ENCODE peak calls at places on chromosomes 12 and 14, in ten cellular contexts. G, J, R, E, V, X, W, Q, A and D are unnamed samples.

GRCh38 chr14:42930058-42930457 is 1323.4 kb downstream of the LRFN5 start:
- DNase-seq in R (no peak), W (peak), E (no peak), J (no peak), A (no peak), Q (no peak), X (no peak), V (no peak), G (peak), D (peak)

GRCh38 chr12:24839268-24839791 is 109.6 kb downstream of the BCAT1 start:
- DNase-seq in X (no peak), J (no peak), Q (no peak), A (peak), V (no peak), E (no peak), G (peak), R (no peak), W (no peak), D (no peak)

GRCh38 chr12:79378496-79378895 is 312.3 kb downstream of the PAWR start:
- DNase-seq in X (no peak), E (no peak), V (no peak), G (peak), R (no peak), Q (no peak), A (no peak), W (peak), J (no peak), D (no peak)

GRCh38 chr14:32109676-32110075 is 32.6 kb downstream of the ARHGAP5 start:
- DNase-seq in W (peak), V (no peak), G (peak), X (no peak), Q (no peak), E (no peak), J (no peak), R (no peak), A (peak), D (peak)

GRCh38 chr12:109357032-109357431 is 9.3 kb downstream of the MYO1H start:
- DNase-seq in A (no peak), Q (no peak), E (no peak), V (no peak), J (no peak), W (no peak), X (no peak), R (no peak), G (no peak), D (no peak)

GRCh38 chr14:104436047-104436531 is 143.5 kb upstream of the C14orf180 start:
- DNase-seq in Q (peak), V (no peak), G (peak), E (peak), A (no peak), W (peak), R (peak), X (peak), J (no peak), D (no peak)

GRCh38 chr14:30295980-30296379 is 263.0 kb upstream of the G2E3 start:
- DNase-seq in X (no peak), J (no peak), Q (no peak), A (no peak), V (no peak), W (no peak), R (no peak), E (no peak), G (no peak), D (no peak)

GRCh38 chr12:50533203-50533584 is 28.4 kb downstream of the DIP2B start:
- DNase-seq in X (no peak), A (no peak), J (no peak), V (no peak), G (peak), Q (no peak), R (no peak), E (no peak), W (no peak), D (no peak)

GRCh38 chr12:24960222-24960855 is 11.4 kb upstream of the BCAT1 start:
- DNase-seq in W (peak), J (no peak), A (peak), Q (no peak), E (no peak), X (no peak), R (no peak), G (peak), V (peak), D (no peak)

GRCh38 chr12:52151859-52152783 is 39.7 kb downstream of the KRT80 start:
- DNase-seq in W (peak), Q (peak), A (peak), V (no peak), E (peak), J (peak), X (peak), R (peak), G (peak), D (no peak)

GRCh38 chr14:69002069-69002468 is 23.0 kb upstream of the ACTN1 start:
- DNase-seq in V (no peak), Q (no peak), E (no peak), X (no peak), R (no peak), G (peak), J (peak), A (no peak), W (no peak), D (no peak)

GRCh38 chr14:93655078-93655750 is 133.1 kb downstream of the PRIMA1 start:
- DNase-seq in J (no peak), G (peak), R (no peak), A (no peak), X (no peak), Q (peak), E (no peak), W (peak), V (peak), D (peak)

GRCh38 chr12:129949652-129950051 is 45.8 kb upstream of the TMEM132D start:
- DNase-seq in W (no peak), X (no peak), Q (no peak), J (no peak), A (no peak), G (no peak), E (no peak), V (no peak), R (no peak), D (no peak)

GRCh38 chr12:32502693-32503510 is 103.5 kb downstream of the FGD4 start:
- DNase-seq in R (peak), A (peak), X (no peak), Q (no peak), V (peak), W (peak), E (no peak), G (peak), J (no peak), D (no peak)

GRCh38 chr12:132610051-132610759 is at the start of gene LRCOL1:
- DNase-seq in X (no peak), W (peak), G (peak), J (no peak), V (peak), Q (peak), E (peak), A (peak), R (peak), D (no peak)

GRCh38 chr12:3366451-3367155 is 124.4 kb upstream of the PRMT8 start:
- DNase-seq in G (no peak), R (no peak), E (no peak), A (no peak), V (no peak), J (no peak), X (no peak), Q (peak), W (no peak), D (no peak)

GRCh38 chr12:105820407-105821140 is 318.2 kb downstream of the NUAK1 start:
- DNase-seq in X (peak), A (peak), E (peak), G (peak), R (peak), J (no peak), V (peak), W (peak), Q (no peak), D (no peak)

GRCh38 chr14:32382704-32383103 is 53.6 kb downstream of the AKAP6 start:
- DNase-seq in E (no peak), G (peak), A (no peak), W (peak), X (no peak), V (peak), Q (peak), R (no peak), J (peak), D (peak)

GRCh38 chr14:93941293-93941910 is 14.3 kb downstream of the FAM181A start:
- DNase-seq in R (no peak), V (no peak), J (peak), Q (no peak), G (peak), X (no peak), W (peak), E (no peak), A (peak), D (peak)

GRCh38 chr12:64893961-64894360 is 69.5 kb downstream of the TBC1D30 start:
- DNase-seq in X (no peak), E (no peak), V (no peak), J (no peak), W (peak), A (peak), R (no peak), Q (no peak), G (peak), D (no peak)

GRCh38 chr12:30067156-30067555 is 283.4 kb upstream of the TMTC1 start:
- DNase-seq in X (no peak), R (no peak), W (peak), G (peak), E (no peak), Q (no peak), A (peak), V (no peak), J (no peak), D (no peak)

GRCh38 chr14:73850940-73851339 is 691 bp upstream of the PTGR2 start:
- DNase-seq in V (no peak), R (no peak), E (no peak), X (no peak), G (no peak), J (peak), A (no peak), Q (no peak), W (no peak), D (no peak)

GRCh38 chr14:100234511-100234910 is 4.4 kb upstream of the YY1 start:
- DNase-seq in J (no peak), E (no peak), V (no peak), X (no peak), W (no peak), A (no peak), R (no peak), G (no peak), Q (no peak), D (no peak)

DNA sequence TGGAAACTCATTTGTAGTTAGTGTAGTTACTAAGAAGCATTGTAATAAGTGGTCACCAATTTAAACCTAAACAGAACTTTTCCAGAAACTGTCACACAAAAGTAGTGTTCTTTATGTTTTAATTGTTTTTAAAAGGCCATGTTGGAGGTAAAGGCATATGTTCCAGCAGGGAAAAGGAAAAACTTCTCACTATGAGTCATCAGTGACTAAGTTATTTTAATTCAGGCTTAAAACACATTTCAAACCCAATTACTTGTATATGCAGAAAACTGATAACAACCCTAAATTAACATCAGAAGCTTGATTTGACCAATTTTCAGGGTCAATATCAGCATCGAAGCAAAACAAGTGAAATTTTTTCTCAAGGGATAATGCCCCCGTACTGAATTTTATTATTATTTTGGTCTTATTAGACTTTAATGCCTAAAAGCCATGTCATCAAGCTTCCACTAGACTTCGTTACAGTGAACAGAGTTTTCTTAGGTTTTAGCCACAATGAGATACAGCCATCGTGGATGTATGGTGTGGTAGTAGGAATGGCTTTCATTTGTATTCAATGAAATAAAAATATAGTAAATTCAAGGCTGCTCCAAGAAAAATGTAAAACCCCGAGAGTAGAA is 11.8 kb downstream of the TAOK3 start:
- DNase-seq in A (peak), R (no peak), J (no peak), E (no peak), Q (no peak), W (peak), G (peak), V (no peak), X (no peak), D (no peak)
- H3K4me3 ChIP-seq in A (no peak), R (no peak), J (no peak), E (no peak), Q (peak), W (no peak), G (no peak), V (no peak), X (no peak), D (no peak)

GRCh38 chr14:82872494-82872893 is 1338.8 kb upstream of the SEL1L start:
- DNase-seq in X (no peak), V (no peak), R (no peak), G (no peak), J (no peak), E (no peak), Q (peak), A (no peak), W (no peak), D (no peak)
- TF ChIP-seq CTCF in X (no peak), V (no peak), R (no peak), G (no peak), J (peak), E (no peak), Q (peak), A (no peak), W (no peak), D (no peak)

GRCh38 chr14:102182901-102183619 is 43.4 kb downstream of the WDR20 start:
- DNase-seq in R (no peak), X (no peak), J (no peak), V (no peak), Q (no peak), W (peak), G (peak), E (no peak), A (no peak), D (no peak)

GRCh38 chr14:102181187-102181586 is 41.5 kb downstream of the WDR20 start:
- DNase-seq in E (no peak), J (no peak), W (no peak), V (no peak), Q (no peak), X (no peak), R (no peak), G (no peak), A (no peak), D (no peak)

GRCh38 chr14:102183922-102184677 is 44.4 kb downstream of the WDR20 start:
- DNase-seq in X (no peak), V (no peak), A (no peak), J (no peak), Q (no peak), G (no peak), E (no peak), R (no peak), W (no peak), D (no peak)

GRCh38 chr14:102182190-102182589 is 42.5 kb downstream of the WDR20 start:
- DNase-seq in R (no peak), Q (no peak), X (no peak), W (peak), G (peak), E (no peak), V (no peak), A (peak), J (peak), D (peak)

DNA sequence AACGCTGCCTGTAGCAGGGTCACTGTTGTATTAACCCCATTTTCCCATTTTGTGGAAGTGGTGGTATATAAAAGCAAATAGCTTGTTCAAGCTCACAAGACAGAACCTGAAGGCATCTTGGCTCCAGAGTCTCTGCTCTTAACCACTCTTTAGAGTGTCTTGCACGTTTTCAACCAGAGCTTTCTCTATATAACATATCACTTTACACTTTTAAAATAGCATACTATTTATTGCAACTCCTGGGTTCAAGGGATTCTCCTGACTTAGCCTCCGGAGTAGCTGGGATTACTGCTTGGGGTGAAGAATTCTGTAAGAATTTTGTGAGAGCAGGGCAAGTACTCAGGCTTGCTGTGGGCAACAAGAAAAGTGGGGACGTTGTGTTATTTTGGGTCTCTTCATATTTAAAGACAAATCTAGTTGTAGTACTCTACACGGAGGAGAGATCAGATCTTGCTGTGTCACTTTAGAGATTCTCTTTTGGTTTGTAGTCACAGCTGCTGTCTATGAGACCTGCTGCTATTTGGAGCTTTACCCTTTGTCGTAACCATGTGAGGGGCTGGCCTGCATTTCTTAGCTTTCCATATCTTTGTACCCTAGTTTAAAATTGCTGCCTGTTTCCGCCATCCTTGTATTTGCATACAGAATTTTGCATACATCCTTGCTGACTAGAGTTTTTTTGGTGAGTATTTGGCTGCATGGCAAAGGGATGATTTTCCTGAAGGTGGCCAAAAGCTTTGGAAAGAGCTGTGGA is 40.7 kb downstream of the WDR20 start:
- DNase-seq in V (no peak), G (no peak), J (no peak), E (no peak), A (no peak), R (no peak), W (no peak), Q (no peak), X (no peak), D (no peak)
- H3K4me3 ChIP-seq in V (no peak), G (no peak), J (no peak), E (no peak), A (no peak), R (peak), W (no peak), Q (no peak), X (no peak), D (no peak)

GRCh38 chr14:102196008-102196407 is 56.3 kb downstream of the WDR20 start:
- DNase-seq in V (no peak), G (no peak), W (no peak), E (no peak), X (no peak), A (no peak), J (no peak), R (no peak), Q (no peak), D (no peak)
- TF ChIP-seq CTCF in V (no peak), G (no peak), W (no peak), E (no peak), X (no peak), A (no peak), J (no peak), R (no peak), Q (no peak), D (no peak)

DNA sequence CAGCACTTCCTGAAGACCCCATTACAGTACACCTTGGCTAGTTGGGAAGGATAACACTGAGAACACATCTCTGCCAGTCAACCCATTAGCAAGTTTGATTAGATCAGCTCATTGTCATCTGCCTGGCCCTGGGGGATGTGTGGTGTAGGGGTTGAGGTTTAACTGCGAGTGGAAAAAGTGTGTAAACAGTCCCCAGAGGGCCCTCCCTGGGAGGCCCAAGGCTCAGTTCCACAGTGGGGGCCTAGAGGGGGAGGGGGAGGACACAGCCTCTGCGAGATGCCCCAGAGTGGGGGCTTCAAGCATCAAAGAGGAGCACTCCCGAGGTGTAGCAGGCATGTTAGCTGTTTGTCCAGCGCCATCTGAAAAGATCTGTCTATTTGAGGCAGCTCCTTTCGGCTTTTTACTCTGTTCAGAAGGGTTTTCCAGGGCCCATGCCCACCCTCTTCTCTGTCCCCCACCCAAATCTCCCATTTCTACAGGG is 344 bp downstream of the LPAR5 start:
- DNase-seq in Q (peak), X (no peak), A (no peak), J (no peak), V (no peak), G (peak), W (no peak), R (no peak), E (no peak), D (no peak)
- H3K4me3 ChIP-seq in Q (no peak), X (no peak), A (no peak), J (peak), V (no peak), G (no peak), W (no peak), R (no peak), E (no peak), D (no peak)